ENCODE peak calls at places on chromosomes 4 and X, in nine cellular contexts. One of them, this sample, is unnamed.

GRCh38 chr4:182808673-182809416 is 108.3 kb downstream of the DCTD start:
- DNase-seq in osteocyte: no peak
- DNase-seq in fibroblast of mammary gland: no peak
- DNase-seq in cardiac muscle cell: no peak
- DNase-seq in BJ: no peak
- DNase-seq in bronchial epithelial cell: peak
- DNase-seq in cardiac fibroblast: no peak
- DNase-seq in endothelial cell: no peak
- DNase-seq in lower leg skin: no peak
- DNase-seq in this sample: no peak

GRCh38 chrX:21905976-21906375 is 34.5 kb upstream of the SMS start:
- DNase-seq in osteocyte: no peak
- DNase-seq in fibroblast of mammary gland: no peak
- DNase-seq in cardiac muscle cell: no peak
- DNase-seq in BJ: no peak
- DNase-seq in bronchial epithelial cell: no peak
- DNase-seq in cardiac fibroblast: no peak
- DNase-seq in endothelial cell: no peak
- DNase-seq in lower leg skin: no peak
- DNase-seq in this sample: no peak

GRCh38 chr4:58453956-58454355 is 1343.8 kb upstream of the IGFBP7 start:
- DNase-seq in osteocyte: no peak
- DNase-seq in fibroblast of mammary gland: no peak
- DNase-seq in cardiac muscle cell: no peak
- DNase-seq in BJ: no peak
- DNase-seq in bronchial epithelial cell: no peak
- DNase-seq in cardiac fibroblast: no peak
- DNase-seq in endothelial cell: no peak
- DNase-seq in lower leg skin: no peak
- DNase-seq in this sample: no peak

GRCh38 chr4:81472249-81473085 is 760 bp upstream of the RASGEF1B start:
- DNase-seq in osteocyte: no peak
- DNase-seq in fibroblast of mammary gland: peak
- DNase-seq in cardiac muscle cell: peak
- DNase-seq in BJ: no peak
- DNase-seq in bronchial epithelial cell: no peak
- DNase-seq in cardiac fibroblast: peak
- DNase-seq in endothelial cell: peak
- DNase-seq in lower leg skin: peak
- DNase-seq in this sample: no peak

GRCh38 chr4:174503079-174503724 is 19.1 kb downstream of the HPGD start:
- DNase-seq in osteocyte: no peak
- DNase-seq in fibroblast of mammary gland: peak
- DNase-seq in cardiac muscle cell: no peak
- DNase-seq in BJ: no peak
- DNase-seq in bronchial epithelial cell: peak
- DNase-seq in cardiac fibroblast: peak
- DNase-seq in endothelial cell: no peak
- DNase-seq in lower leg skin: no peak
- DNase-seq in this sample: no peak

GRCh38 chr4:41517121-41517520 is 20.8 kb upstream of the LIMCH1 start:
- DNase-seq in osteocyte: no peak
- DNase-seq in fibroblast of mammary gland: no peak
- DNase-seq in cardiac muscle cell: no peak
- DNase-seq in BJ: no peak
- DNase-seq in bronchial epithelial cell: no peak
- DNase-seq in cardiac fibroblast: no peak
- DNase-seq in endothelial cell: no peak
- DNase-seq in lower leg skin: no peak
- DNase-seq in this sample: no peak

GRCh38 chr4:1015179-1015578 is 3.8 kb downstream of the FGFRL1 start:
- DNase-seq in osteocyte: no peak
- DNase-seq in fibroblast of mammary gland: no peak
- DNase-seq in cardiac muscle cell: no peak
- DNase-seq in BJ: no peak
- DNase-seq in bronchial epithelial cell: no peak
- DNase-seq in cardiac fibroblast: no peak
- DNase-seq in endothelial cell: no peak
- DNase-seq in lower leg skin: no peak
- DNase-seq in this sample: peak

GRCh38 chr4:8350326-8350725 is 80.8 kb downstream of the HTRA3 start:
- DNase-seq in osteocyte: no peak
- DNase-seq in fibroblast of mammary gland: no peak
- DNase-seq in cardiac muscle cell: no peak
- DNase-seq in BJ: no peak
- DNase-seq in bronchial epithelial cell: no peak
- DNase-seq in cardiac fibroblast: no peak
- DNase-seq in endothelial cell: no peak
- DNase-seq in lower leg skin: peak
- DNase-seq in this sample: no peak

GRCh38 chr4:153950100-153950979 is 161.5 kb upstream of the SFRP2 start:
- DNase-seq in osteocyte: no peak
- DNase-seq in fibroblast of mammary gland: no peak
- DNase-seq in cardiac muscle cell: no peak
- DNase-seq in BJ: peak
- DNase-seq in bronchial epithelial cell: no peak
- DNase-seq in cardiac fibroblast: no peak
- DNase-seq in endothelial cell: no peak
- DNase-seq in lower leg skin: no peak
- DNase-seq in this sample: no peak

GRCh38 chr4:142088906-142089305 is 452.5 kb downstream of the IL15 start:
- DNase-seq in osteocyte: no peak
- DNase-seq in fibroblast of mammary gland: peak
- DNase-seq in cardiac muscle cell: peak
- DNase-seq in BJ: peak
- DNase-seq in bronchial epithelial cell: no peak
- DNase-seq in cardiac fibroblast: peak
- DNase-seq in endothelial cell: no peak
- DNase-seq in lower leg skin: no peak
- DNase-seq in this sample: no peak

GRCh38 chr4:183181081-183181480 is 82.0 kb downstream of the WWC2 start:
- DNase-seq in osteocyte: no peak
- DNase-seq in fibroblast of mammary gland: no peak
- DNase-seq in cardiac muscle cell: no peak
- DNase-seq in BJ: no peak
- DNase-seq in bronchial epithelial cell: no peak
- DNase-seq in cardiac fibroblast: no peak
- DNase-seq in endothelial cell: no peak
- DNase-seq in lower leg skin: no peak
- DNase-seq in this sample: no peak

GRCh38 chrX:117508021-117508420 is 608.6 kb downstream of the KLHL13 start:
- DNase-seq in osteocyte: no peak
- DNase-seq in fibroblast of mammary gland: no peak
- DNase-seq in cardiac muscle cell: no peak
- DNase-seq in BJ: no peak
- DNase-seq in bronchial epithelial cell: no peak
- DNase-seq in cardiac fibroblast: no peak
- DNase-seq in endothelial cell: no peak
- DNase-seq in lower leg skin: no peak
- DNase-seq in this sample: no peak

GRCh38 chrX:78104447-78105176 is 564 bp downstream of the PGK1 start:
- DNase-seq in osteocyte: no peak
- DNase-seq in fibroblast of mammary gland: peak
- DNase-seq in cardiac muscle cell: peak
- DNase-seq in BJ: peak
- DNase-seq in bronchial epithelial cell: peak
- DNase-seq in cardiac fibroblast: peak
- DNase-seq in endothelial cell: peak
- DNase-seq in lower leg skin: peak
- DNase-seq in this sample: no peak

GRCh38 chr4:109462802-109463201 is 29.2 kb downstream of the SEC24B start:
- DNase-seq in osteocyte: no peak
- DNase-seq in fibroblast of mammary gland: peak
- DNase-seq in cardiac muscle cell: no peak
- DNase-seq in BJ: no peak
- DNase-seq in bronchial epithelial cell: peak
- DNase-seq in cardiac fibroblast: peak
- DNase-seq in endothelial cell: no peak
- DNase-seq in lower leg skin: no peak
- DNase-seq in this sample: no peak

GRCh38 chr4:188780028-188780427 is 640.8 kb downstream of the TRIML1 start:
- DNase-seq in osteocyte: no peak
- DNase-seq in fibroblast of mammary gland: no peak
- DNase-seq in cardiac muscle cell: no peak
- DNase-seq in BJ: no peak
- DNase-seq in bronchial epithelial cell: no peak
- DNase-seq in cardiac fibroblast: peak
- DNase-seq in endothelial cell: no peak
- DNase-seq in lower leg skin: no peak
- DNase-seq in this sample: no peak

GRCh38 chr4:47413515-47413914 is 50.0 kb downstream of the COMMD8 start:
- DNase-seq in osteocyte: no peak
- DNase-seq in fibroblast of mammary gland: no peak
- DNase-seq in cardiac muscle cell: no peak
- DNase-seq in BJ: no peak
- DNase-seq in bronchial epithelial cell: no peak
- DNase-seq in cardiac fibroblast: no peak
- DNase-seq in endothelial cell: no peak
- DNase-seq in lower leg skin: no peak
- DNase-seq in this sample: no peak

GRCh38 chr4:42709392-42710065 is 52.6 kb upstream of the ATP8A1 start:
- DNase-seq in osteocyte: no peak
- DNase-seq in fibroblast of mammary gland: no peak
- DNase-seq in cardiac muscle cell: no peak
- DNase-seq in BJ: no peak
- DNase-seq in bronchial epithelial cell: no peak
- DNase-seq in cardiac fibroblast: no peak
- DNase-seq in endothelial cell: no peak
- DNase-seq in lower leg skin: no peak
- DNase-seq in this sample: no peak

GRCh38 chrX:119573840-119574393 is 446 bp upstream of the UBE2A start:
- DNase-seq in osteocyte: no peak
- DNase-seq in fibroblast of mammary gland: peak
- DNase-seq in cardiac muscle cell: peak
- DNase-seq in BJ: no peak
- DNase-seq in bronchial epithelial cell: peak
- DNase-seq in cardiac fibroblast: peak
- DNase-seq in endothelial cell: peak
- DNase-seq in lower leg skin: no peak
- DNase-seq in this sample: no peak

GRCh38 chrX:56793533-56794320 is 64.7 kb downstream of the NBDY start:
- DNase-seq in osteocyte: no peak
- DNase-seq in fibroblast of mammary gland: peak
- DNase-seq in cardiac muscle cell: no peak
- DNase-seq in BJ: no peak
- DNase-seq in bronchial epithelial cell: peak
- DNase-seq in cardiac fibroblast: peak
- DNase-seq in endothelial cell: no peak
- DNase-seq in lower leg skin: no peak
- DNase-seq in this sample: no peak

GRCh38 chrX:82677281-82677680 is 830.8 kb upstream of the POU3F4 start:
- DNase-seq in osteocyte: no peak
- DNase-seq in fibroblast of mammary gland: no peak
- DNase-seq in cardiac muscle cell: no peak
- DNase-seq in BJ: no peak
- DNase-seq in bronchial epithelial cell: no peak
- DNase-seq in cardiac fibroblast: peak
- DNase-seq in endothelial cell: no peak
- DNase-seq in lower leg skin: no peak
- DNase-seq in this sample: no peak

DNA sequence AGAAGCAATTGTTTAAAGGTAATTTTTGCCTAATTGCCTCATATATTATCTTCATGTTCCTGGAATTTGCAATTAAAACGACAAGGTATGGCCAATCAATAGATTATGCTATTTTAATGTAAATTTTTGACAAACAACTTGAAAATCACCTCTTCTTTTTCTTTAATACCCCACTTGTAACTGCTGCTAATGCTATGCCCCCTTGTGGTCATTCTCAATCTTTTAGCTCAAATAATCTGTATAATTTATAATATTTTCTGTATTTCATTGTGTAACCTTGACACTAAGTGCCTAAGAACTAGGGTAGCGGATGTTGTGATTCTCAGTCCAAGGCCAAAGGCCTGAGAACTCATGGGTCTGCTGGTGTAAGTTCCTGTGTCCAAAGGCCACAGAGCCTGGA is 831.7 kb upstream of the POU3F4 start:
- DNase-seq in osteocyte: no peak
- DNase-seq in fibroblast of mammary gland: peak
- DNase-seq in cardiac muscle cell: no peak
- DNase-seq in BJ: no peak
- DNase-seq in bronchial epithelial cell: peak
- DNase-seq in cardiac fibroblast: peak
- DNase-seq in endothelial cell: no peak
- DNase-seq in lower leg skin: no peak
- DNase-seq in this sample: no peak
- TF ChIP-seq CTCF in osteocyte: no peak
- TF ChIP-seq CTCF in fibroblast of mammary gland: peak
- TF ChIP-seq CTCF in cardiac muscle cell: no peak
- TF ChIP-seq CTCF in BJ: no peak
- TF ChIP-seq CTCF in bronchial epithelial cell: peak
- TF ChIP-seq CTCF in cardiac fibroblast: peak
- TF ChIP-seq CTCF in endothelial cell: peak
- TF ChIP-seq CTCF in lower leg skin: no peak
- TF ChIP-seq CTCF in this sample: peak

DNA sequence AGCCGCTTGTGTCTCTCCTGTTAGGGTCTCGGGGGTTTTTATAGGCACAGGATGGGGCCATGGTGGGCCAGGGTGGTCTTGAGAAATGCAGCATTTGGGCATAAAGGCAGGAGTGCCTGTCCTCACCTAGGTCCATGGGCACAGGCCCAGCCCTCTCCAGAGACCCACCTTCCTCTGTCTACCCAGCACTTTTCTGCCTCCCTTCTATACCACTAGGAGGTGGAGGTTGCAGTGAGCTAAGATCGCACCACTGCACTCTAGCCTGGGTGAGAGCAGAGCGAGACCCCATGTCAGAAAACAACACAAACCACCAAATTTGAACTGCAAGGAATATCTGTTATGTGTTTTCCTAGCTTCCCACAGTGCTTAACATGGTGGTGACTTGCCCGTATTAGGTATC is 38.0 kb downstream of the MOB1B start:
- DNase-seq in osteocyte: no peak
- DNase-seq in fibroblast of mammary gland: no peak
- DNase-seq in cardiac muscle cell: no peak
- DNase-seq in BJ: no peak
- DNase-seq in bronchial epithelial cell: no peak
- DNase-seq in cardiac fibroblast: no peak
- DNase-seq in endothelial cell: no peak
- DNase-seq in lower leg skin: no peak
- DNase-seq in this sample: no peak
- TF ChIP-seq CTCF in osteocyte: no peak
- TF ChIP-seq CTCF in fibroblast of mammary gland: no peak
- TF ChIP-seq CTCF in cardiac muscle cell: no peak
- TF ChIP-seq CTCF in BJ: no peak
- TF ChIP-seq CTCF in bronchial epithelial cell: no peak
- TF ChIP-seq CTCF in cardiac fibroblast: no peak
- TF ChIP-seq CTCF in endothelial cell: no peak
- TF ChIP-seq CTCF in lower leg skin: no peak
- TF ChIP-seq CTCF in this sample: no peak

GRCh38 chr4:84159767-84160166 is 339.3 kb downstream of the NKX6-1 start:
- DNase-seq in osteocyte: no peak
- DNase-seq in fibroblast of mammary gland: peak
- DNase-seq in cardiac muscle cell: no peak
- DNase-seq in BJ: no peak
- DNase-seq in bronchial epithelial cell: no peak
- DNase-seq in cardiac fibroblast: no peak
- DNase-seq in endothelial cell: peak
- DNase-seq in lower leg skin: no peak
- DNase-seq in this sample: peak
- TF ChIP-seq CTCF in osteocyte: no peak
- TF ChIP-seq CTCF in fibroblast of mammary gland: peak
- TF ChIP-seq CTCF in cardiac muscle cell: no peak
- TF ChIP-seq CTCF in BJ: no peak
- TF ChIP-seq CTCF in bronchial epithelial cell: no peak
- TF ChIP-seq CTCF in cardiac fibroblast: no peak
- TF ChIP-seq CTCF in endothelial cell: no peak
- TF ChIP-seq CTCF in lower leg skin: no peak
- TF ChIP-seq CTCF in this sample: peak

GRCh38 chr4:120873554-120873953 is 49.0 kb downstream of the PRDM5 start:
- DNase-seq in osteocyte: no peak
- DNase-seq in fibroblast of mammary gland: no peak
- DNase-seq in cardiac muscle cell: no peak
- DNase-seq in BJ: no peak
- DNase-seq in bronchial epithelial cell: no peak
- DNase-seq in cardiac fibroblast: no peak
- DNase-seq in endothelial cell: no peak
- DNase-seq in lower leg skin: no peak
- DNase-seq in this sample: no peak
- TF ChIP-seq CTCF in osteocyte: peak
- TF ChIP-seq CTCF in fibroblast of mammary gland: peak
- TF ChIP-seq CTCF in cardiac muscle cell: no peak
- TF ChIP-seq CTCF in BJ: no peak
- TF ChIP-seq CTCF in bronchial epithelial cell: no peak
- TF ChIP-seq CTCF in cardiac fibroblast: no peak
- TF ChIP-seq CTCF in endothelial cell: peak
- TF ChIP-seq CTCF in lower leg skin: no peak
- TF ChIP-seq CTCF in this sample: peak

This sample was measured in neural crest cell.